ENCODE peak calls at places on chromosomes 16 and 17, in five cellular contexts. One of them, this sample, is unnamed. For H3K9me3, the result is how much of the 10 kb centered on the place peaks cover.

GRCh38 chr16:69179255-69180010 is 7.5 kb upstream of the SNTB2 start:
- DNase-seq in ovary: peak
- DNase-seq in A549: peak
- DNase-seq in heart left ventricle: peak
- DNase-seq in adrenal gland: peak
- DNase-seq in this sample: peak

GRCh38 chr17:63774141-63774981 is at the start of gene DDX42:
- DNase-seq in ovary: peak
- DNase-seq in A549: peak
- DNase-seq in heart left ventricle: peak
- DNase-seq in adrenal gland: peak
- DNase-seq in this sample: peak

GRCh38 chr17:1467258-1467657 is 11.2 kb upstream of the CRK start:
- DNase-seq in ovary: no peak
- DNase-seq in A549: no peak
- DNase-seq in heart left ventricle: no peak
- DNase-seq in adrenal gland: no peak
- DNase-seq in this sample: no peak

GRCh38 chr16:80932725-80933124 is 74.0 kb downstream of the CMC2 start:
- DNase-seq in ovary: peak
- DNase-seq in A549: peak
- DNase-seq in heart left ventricle: peak
- DNase-seq in adrenal gland: peak
- DNase-seq in this sample: peak

GRCh38 chr17:73643012-73643845 is 1.0 kb downstream of the SDK2 start:
- DNase-seq in ovary: no peak
- DNase-seq in A549: peak
- DNase-seq in heart left ventricle: no peak
- DNase-seq in adrenal gland: no peak
- DNase-seq in this sample: no peak

GRCh38 chr17:64401941-64402340 is 11.3 kb upstream of the PECAM1 start:
- DNase-seq in ovary: no peak
- DNase-seq in A549: no peak
- DNase-seq in heart left ventricle: no peak
- DNase-seq in adrenal gland: no peak
- DNase-seq in this sample: no peak

GRCh38 chr16:85168732-85169256 is 56.5 kb upstream of the CIBAR2 start:
- DNase-seq in ovary: peak
- DNase-seq in A549: no peak
- DNase-seq in heart left ventricle: peak
- DNase-seq in adrenal gland: peak
- DNase-seq in this sample: peak

GRCh38 chr17:72342582-72343527 is 222.0 kb downstream of the SOX9 start:
- DNase-seq in ovary: no peak
- DNase-seq in A549: no peak
- DNase-seq in heart left ventricle: peak
- DNase-seq in adrenal gland: no peak
- DNase-seq in this sample: peak

GRCh38 chr17:32007463-32008298 is 498 bp downstream of the LRRC37B start:
- DNase-seq in ovary: peak
- DNase-seq in A549: peak
- DNase-seq in heart left ventricle: no peak
- DNase-seq in adrenal gland: peak
- DNase-seq in this sample: peak

GRCh38 chr16:74753180-74753579 is 21.4 kb downstream of the FA2H start:
- DNase-seq in ovary: no peak
- DNase-seq in A549: no peak
- DNase-seq in heart left ventricle: no peak
- DNase-seq in adrenal gland: no peak
- DNase-seq in this sample: no peak

GRCh38 chr16:67244387-67245188 is 2.7 kb downstream of the FHOD1 start:
- DNase-seq in ovary: no peak
- DNase-seq in A549: peak
- DNase-seq in heart left ventricle: peak
- DNase-seq in adrenal gland: peak
- DNase-seq in this sample: peak

GRCh38 chr17:74612046-74612445 is 11.5 kb downstream of the CD300E start:
- DNase-seq in ovary: no peak
- DNase-seq in A549: no peak
- DNase-seq in heart left ventricle: no peak
- DNase-seq in adrenal gland: no peak
- DNase-seq in this sample: no peak

GRCh38 chr17:43800736-43801135 is 20.5 kb downstream of the CFAP97D1 start:
- DNase-seq in ovary: no peak
- DNase-seq in A549: no peak
- DNase-seq in heart left ventricle: no peak
- DNase-seq in adrenal gland: no peak
- DNase-seq in this sample: no peak

GRCh38 chr17:8799001-8799850 is at the start of gene MFSD6L:
- DNase-seq in ovary: no peak
- DNase-seq in A549: no peak
- DNase-seq in heart left ventricle: no peak
- DNase-seq in adrenal gland: no peak
- DNase-seq in this sample: no peak

GRCh38 chr17:63278731-63279442 is 167.2 kb downstream of the CYB561 start:
- DNase-seq in ovary: no peak
- DNase-seq in A549: no peak
- DNase-seq in heart left ventricle: no peak
- DNase-seq in adrenal gland: no peak
- DNase-seq in this sample: no peak

GRCh38 chr16:554640-555413 is 5.4 kb upstream of the PRR35 start:
- DNase-seq in ovary: no peak
- DNase-seq in A549: no peak
- DNase-seq in heart left ventricle: no peak
- DNase-seq in adrenal gland: peak
- DNase-seq in this sample: no peak

GRCh38 chr17:44212507-44213402 is 6.7 kb downstream of the UBTF start:
- DNase-seq in ovary: no peak
- DNase-seq in A549: no peak
- DNase-seq in heart left ventricle: no peak
- DNase-seq in adrenal gland: peak
- DNase-seq in this sample: no peak

GRCh38 chr16:47533744-47534292 is 72.7 kb downstream of the PHKB start:
- DNase-seq in ovary: no peak
- DNase-seq in A549: no peak
- DNase-seq in heart left ventricle: no peak
- DNase-seq in adrenal gland: no peak
- DNase-seq in this sample: no peak

DNA sequence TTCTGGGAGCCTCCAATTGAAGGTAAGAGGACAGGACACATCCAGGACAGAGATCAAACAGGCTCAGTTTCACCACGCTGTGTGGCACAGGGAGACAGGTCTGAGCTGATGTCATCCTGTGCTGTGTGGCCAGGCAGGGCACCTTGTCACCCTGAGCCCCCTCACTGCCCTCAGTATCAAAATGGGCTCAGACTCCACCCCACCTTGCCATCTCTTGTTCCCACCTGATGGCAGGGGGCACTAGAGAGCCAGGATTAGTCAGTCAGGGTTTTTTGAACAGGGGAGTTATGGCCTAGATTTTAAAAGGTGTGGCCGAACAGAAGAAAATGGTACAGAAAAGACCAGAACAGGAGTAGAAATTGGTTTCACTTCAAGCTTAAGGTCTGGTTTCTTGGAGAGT is 2.6 kb downstream of the KAT2A start:
- DNase-seq in ovary: no peak
- DNase-seq in A549: peak
- DNase-seq in heart left ventricle: no peak
- DNase-seq in adrenal gland: no peak
- DNase-seq in this sample: no peak
- TF ChIP-seq CTCF in ovary: no peak
- TF ChIP-seq CTCF in A549: peak
- TF ChIP-seq CTCF in heart left ventricle: peak
- TF ChIP-seq CTCF in adrenal gland: peak
- TF ChIP-seq CTCF in this sample: peak

DNA sequence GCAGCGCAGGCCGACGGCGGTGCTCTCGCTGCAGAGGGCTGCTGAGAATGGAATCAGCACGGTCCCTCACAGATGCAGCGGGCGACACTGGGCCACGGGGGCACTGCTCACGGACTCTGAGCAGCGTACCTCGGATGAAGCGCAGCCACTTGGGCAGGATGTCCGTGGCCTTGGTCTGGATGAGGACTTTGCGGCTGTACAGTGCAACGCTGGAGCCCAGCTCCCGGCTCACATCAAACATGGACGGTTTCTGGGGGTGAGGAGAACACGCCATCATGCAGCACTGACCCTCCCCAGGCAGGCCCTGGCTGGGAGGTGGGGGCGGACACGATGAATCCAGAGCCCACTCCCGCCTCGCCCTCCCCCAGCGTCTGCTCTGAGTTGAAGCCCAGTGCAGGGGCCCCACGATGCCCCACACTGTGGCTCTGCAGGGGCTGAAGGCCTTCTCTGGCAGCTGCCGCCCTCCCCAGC is 18.1 kb downstream of the DNASE1 start:
- DNase-seq in ovary: no peak
- DNase-seq in A549: no peak
- DNase-seq in heart left ventricle: peak
- DNase-seq in adrenal gland: no peak
- DNase-seq in this sample: no peak
- TF ChIP-seq POLR2A in ovary: no peak
- TF ChIP-seq POLR2A in A549: no peak
- TF ChIP-seq POLR2A in heart left ventricle: no peak
- TF ChIP-seq POLR2A in adrenal gland: no peak
- TF ChIP-seq POLR2A in this sample: no peak

GRCh38 chr16:60001523-60001922 is 1267.4 kb upstream of the GOT2 start:
- DNase-seq in ovary: no peak
- DNase-seq in A549: no peak
- DNase-seq in heart left ventricle: no peak
- DNase-seq in adrenal gland: no peak
- DNase-seq in this sample: no peak

GRCh38 chr16:59993101-59993500 is 1259.0 kb upstream of the GOT2 start:
- DNase-seq in ovary: no peak
- DNase-seq in A549: peak
- DNase-seq in heart left ventricle: no peak
- DNase-seq in adrenal gland: no peak
- DNase-seq in this sample: no peak

GRCh38 chr16:59997706-59998105 is 1263.6 kb upstream of the GOT2 start:
- DNase-seq in ovary: no peak
- DNase-seq in A549: no peak
- DNase-seq in heart left ventricle: no peak
- DNase-seq in adrenal gland: no peak
- DNase-seq in this sample: no peak
- H3K9me3 ChIP-seq in ovary: under half
- H3K9me3 ChIP-seq in A549: under half
- H3K9me3 ChIP-seq in heart left ventricle: under half
- H3K9me3 ChIP-seq in adrenal gland: under half
- H3K9me3 ChIP-seq in this sample: under half

GRCh38 chr16:1610071-1610840 is 1.6 kb downstream of the IFT140 start:
- DNase-seq in ovary: peak
- DNase-seq in A549: peak
- DNase-seq in heart left ventricle: peak
- DNase-seq in adrenal gland: peak
- DNase-seq in this sample: peak
- TF ChIP-seq CTCF in ovary: no peak
- TF ChIP-seq CTCF in A549: peak
- TF ChIP-seq CTCF in heart left ventricle: no peak
- TF ChIP-seq CTCF in adrenal gland: no peak
- TF ChIP-seq CTCF in this sample: no peak

DNA sequence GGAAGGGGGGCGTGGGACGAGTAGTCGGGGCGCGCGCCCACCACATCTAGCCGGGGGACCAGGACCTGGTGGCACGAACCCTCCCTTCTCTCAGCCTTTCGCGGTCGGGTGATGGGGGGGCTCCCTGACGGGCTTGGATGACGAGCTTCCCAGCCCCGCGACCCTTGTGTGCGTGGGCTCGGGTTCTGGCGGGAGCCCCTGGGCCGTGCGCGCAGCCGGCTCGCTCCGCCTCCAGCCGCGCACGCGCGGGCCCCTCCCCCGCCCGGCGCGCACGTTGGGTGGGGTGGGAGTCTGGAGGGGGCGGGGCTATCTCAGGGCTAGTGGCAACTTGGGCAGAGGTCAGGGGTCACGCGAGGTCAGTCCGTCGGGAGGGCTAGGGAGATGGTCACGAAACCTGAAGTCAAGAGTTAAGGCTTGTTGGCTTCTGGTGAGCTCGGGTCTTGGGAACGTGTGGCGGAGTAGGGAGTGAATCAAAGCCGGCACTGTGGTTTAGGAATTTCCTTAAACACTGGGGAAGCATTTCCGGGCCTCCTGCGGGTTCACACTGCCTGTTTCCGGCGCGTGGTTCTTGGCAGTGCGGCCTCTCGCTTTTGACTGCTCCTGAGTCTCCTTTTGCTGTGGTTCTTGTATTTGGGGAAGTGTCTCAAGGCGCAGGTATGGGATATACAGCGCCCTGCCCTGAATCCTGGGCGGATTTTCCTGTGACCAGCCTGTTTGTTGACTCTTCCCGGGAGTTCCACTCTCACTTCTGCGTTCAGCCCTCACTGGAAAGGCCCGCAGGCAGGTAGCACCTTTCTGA is at the start of gene SRCAP:
- DNase-seq in ovary: peak
- DNase-seq in A549: peak
- DNase-seq in heart left ventricle: peak
- DNase-seq in adrenal gland: peak
- DNase-seq in this sample: peak
- TF ChIP-seq POLR2A in ovary: peak
- TF ChIP-seq POLR2A in A549: peak
- TF ChIP-seq POLR2A in heart left ventricle: no peak
- TF ChIP-seq POLR2A in adrenal gland: peak
- TF ChIP-seq POLR2A in this sample: peak

This sample was measured in gastrocnemius medialis.